ENCODE peak calls at places on chromosomes 16 and 17, in four cellular contexts. C is ELR, Z is Kasumi-1, B is globus pallidus. K is an unnamed sample.
A peak's percentile ranks its signal among the peaks of the same experiment; 100 is the strongest.

GRCh38 chr16:87531418-87531817 is 38.6 kb upstream of the ZCCHC14 start:
- DNase-seq in B (no peak), C (no peak), Z (no peak), K (no peak)

GRCh38 chr17:50218071-50218759 is 16.8 kb upstream of the COL1A1 start:
- DNase-seq in Z (no peak), C (no peak), B (no peak), K (no peak)

GRCh38 chr16:50265260-50265659 is 1.1 kb upstream of the ADCY7 start:
- DNase-seq in B (no peak), C (peak; percentile 56), Z (peak; percentile 12), K (peak; percentile 55)

GRCh38 chr17:39618252-39618913 is 8.4 kb upstream of the PPP1R1B start:
- DNase-seq in C (peak; percentile 31), B (no peak), Z (no peak), K (peak; percentile 36)

GRCh38 chr17:924711-925480 is 54.7 kb downstream of the NXN start:
- DNase-seq in Z (no peak), C (no peak), B (no peak), K (no peak)

GRCh38 chr16:3716831-3717234 is 491 bp downstream of the TRAP1 start:
- DNase-seq in B (no peak), Z (no peak), C (peak; percentile 51), K (peak; percentile 32)

GRCh38 chr17:68424861-68425260 is 32.4 kb downstream of the WIPI1 start:
- DNase-seq in Z (no peak), C (no peak), B (no peak), K (no peak)

GRCh38 chr17:27849474-27850185 is 43.5 kb downstream of the LYRM9 start:
- DNase-seq in Z (no peak), B (no peak), C (no peak), K (no peak)

GRCh38 chr16:7304257-7304656 is 28.4 kb upstream of the RBFOX1 start:
- DNase-seq in B (no peak), C (no peak), Z (no peak), K (no peak)

GRCh38 chr17:49434821-49435581 is 20.3 kb upstream of the PHB1 start:
- DNase-seq in B (peak; percentile 63), Z (peak; percentile 55), C (peak; percentile 76), K (peak; percentile 60)

GRCh38 chr17:82164853-82165252 is 47.8 kb downstream of the CCDC57 start:
- DNase-seq in B (no peak), Z (no peak), C (no peak), K (no peak)

GRCh38 chr17:8227238-8227581 is 16.8 kb upstream of the AURKB start:
- DNase-seq in B (no peak), C (no peak), Z (no peak), K (no peak)

GRCh38 chr17:7083592-7083991 is 3.5 kb upstream of the CLEC10A start:
- DNase-seq in C (peak; percentile 21), B (no peak), Z (no peak), K (no peak)

GRCh38 chr17:39404542-39405378 is 3.3 kb upstream of the FBXL20 start:
- DNase-seq in C (peak; percentile 96), B (no peak), Z (no peak), K (no peak)

GRCh38 chr16:84446596-84447392 is 57.7 kb downstream of the MEAK7 start:
- DNase-seq in B (no peak), C (no peak), Z (no peak), K (no peak)

GRCh38 chr17:82495844-82496528 is 23.5 kb upstream of the FOXK2 start:
- DNase-seq in B (peak; percentile 5), Z (no peak), C (peak; percentile 8), K (no peak)

GRCh38 chr16:56603589-56603988 is 4.8 kb upstream of the MT2A start:
- DNase-seq in B (peak; percentile 55), Z (peak; percentile 52), C (peak; percentile 74), K (peak; percentile 61)

GRCh38 chr16:84532299-84532724 is 27.9 kb upstream of the MEAK7 start:
- DNase-seq in Z (peak; percentile 88), C (peak; percentile 98), B (peak; percentile 13), K (peak; percentile 53)

GRCh38 chr17:56976941-56977570 is 875 bp upstream of the SCPEP1 start:
- DNase-seq in C (no peak), B (no peak), Z (no peak), K (no peak)

GRCh38 chr16:52357711-52358110 is 189.2 kb downstream of the TOX3 start:
- DNase-seq in C (no peak), Z (no peak), B (no peak), K (no peak)

GRCh38 chr16:49311823-49312222 is 30.2 kb upstream of the CBLN1 start:
- DNase-seq in B (no peak), C (no peak), Z (no peak), K (no peak)

K was measured in KBM-7.